ENCODE peak calls at places on chromosomes 1 and 21, in five cellular contexts. One of them, this sample, is unnamed.
A peak's percentile ranks its signal among the peaks of the same experiment; 100 is the strongest.

GRCh38 chr1:186502087-186502486 is 41.2 kb upstream of the PDC start:
- DNase-seq in NCI-H1092 treated with DMSO at 0.1 percent for 48 hours: no peak
- DNase-seq in left kidney: no peak
- DNase-seq in fibroblast of mammary gland: peak; percentile 60
- DNase-seq in A549: no peak
- DNase-seq in this sample: no peak

GRCh38 chr1:180928272-180929230 is 15.9 kb downstream of the KIAA1614 start:
- DNase-seq in fibroblast of mammary gland: no peak
- DNase-seq in A549: no peak
- DNase-seq in left kidney: peak; percentile 82
- DNase-seq in NCI-H1092 treated with DMSO at 0.1 percent for 48 hours: peak; percentile 73
- DNase-seq in this sample: peak; percentile 65

GRCh38 chr1:178310685-178311105 is 186.1 kb downstream of the CLEC20A start:
- DNase-seq in fibroblast of mammary gland: peak; percentile 84
- DNase-seq in NCI-H1092 treated with DMSO at 0.1 percent for 48 hours: peak; percentile 81
- DNase-seq in left kidney: peak; percentile 85
- DNase-seq in A549: peak; percentile 64
- DNase-seq in this sample: peak; percentile 35

GRCh38 chr1:11862890-11863289 is 4.1 kb upstream of the NPPB start:
- DNase-seq in A549: no peak
- DNase-seq in NCI-H1092 treated with DMSO at 0.1 percent for 48 hours: no peak
- DNase-seq in fibroblast of mammary gland: no peak
- DNase-seq in left kidney: no peak
- DNase-seq in this sample: no peak

GRCh38 chr1:174239541-174239940 is 80.2 kb downstream of the RABGAP1L start:
- DNase-seq in left kidney: no peak
- DNase-seq in fibroblast of mammary gland: no peak
- DNase-seq in NCI-H1092 treated with DMSO at 0.1 percent for 48 hours: no peak
- DNase-seq in A549: no peak
- DNase-seq in this sample: no peak

GRCh38 chr1:229643996-229644748 is 18.1 kb downstream of the URB2 start:
- DNase-seq in fibroblast of mammary gland: peak; percentile 26
- DNase-seq in left kidney: no peak
- DNase-seq in NCI-H1092 treated with DMSO at 0.1 percent for 48 hours: no peak
- DNase-seq in A549: no peak
- DNase-seq in this sample: no peak

GRCh38 chr1:240029418-240029817 is 62.3 kb upstream of the FMN2 start:
- DNase-seq in fibroblast of mammary gland: peak; percentile 17
- DNase-seq in left kidney: no peak
- DNase-seq in NCI-H1092 treated with DMSO at 0.1 percent for 48 hours: no peak
- DNase-seq in A549: no peak
- DNase-seq in this sample: no peak

GRCh38 chr21:44618909-44619308 is 7.0 kb downstream of the KRTAP10-8 start:
- DNase-seq in fibroblast of mammary gland: no peak
- DNase-seq in A549: no peak
- DNase-seq in NCI-H1092 treated with DMSO at 0.1 percent for 48 hours: no peak
- DNase-seq in left kidney: no peak
- DNase-seq in this sample: no peak

GRCh38 chr1:224766266-224766665 is 150.1 kb downstream of the CNIH3 start:
- DNase-seq in A549: no peak
- DNase-seq in fibroblast of mammary gland: no peak
- DNase-seq in left kidney: no peak
- DNase-seq in NCI-H1092 treated with DMSO at 0.1 percent for 48 hours: no peak
- DNase-seq in this sample: no peak

GRCh38 chr21:46104104-46104503 is 6.2 kb downstream of the COL6A2 start:
- DNase-seq in left kidney: no peak
- DNase-seq in NCI-H1092 treated with DMSO at 0.1 percent for 48 hours: no peak
- DNase-seq in fibroblast of mammary gland: no peak
- DNase-seq in A549: no peak
- DNase-seq in this sample: no peak

GRCh38 chr1:200028586-200029034 is 1.1 kb downstream of the NR5A2 start:
- DNase-seq in left kidney: peak; percentile 28
- DNase-seq in A549: no peak
- DNase-seq in fibroblast of mammary gland: no peak
- DNase-seq in NCI-H1092 treated with DMSO at 0.1 percent for 48 hours: peak; percentile 51
- DNase-seq in this sample: no peak

GRCh38 chr1:60126733-60127132 is 53.2 kb upstream of the C1orf87 start:
- DNase-seq in A549: no peak
- DNase-seq in NCI-H1092 treated with DMSO at 0.1 percent for 48 hours: peak; percentile 16
- DNase-seq in left kidney: no peak
- DNase-seq in fibroblast of mammary gland: peak; percentile 28
- DNase-seq in this sample: no peak

This sample was measured in HuH-7.